ENCODE peak calls at places on chromosomes 4 and X, in five cellular contexts. A is HepG2, T is GM12878, M is K562, E is H1. G is an unnamed sample.

GRCh38 chr4:61918507-61919462 is 718.7 kb downstream of the ADGRL3 start:
- DNase-seq in A (no peak), T (no peak), M (no peak), E (no peak), G (no peak)

GRCh38 chrX:79413009-79413408 is 45.9 kb upstream of the ITM2A start:
- DNase-seq in A (peak; percentile 0), T (no peak), M (no peak), E (no peak), G (no peak)

GRCh38 chrX:112113460-112113859 is 30.9 kb upstream of the TRPC5 start:
- DNase-seq in A (no peak), T (no peak), M (no peak), E (no peak), G (no peak)

GRCh38 chrX:31658360-31658759 is 586.5 kb upstream of the FTHL17 start:
- DNase-seq in A (peak; percentile 1), T (no peak), M (no peak), E (no peak), G (peak; percentile 2)

GRCh38 chr4:186560647-186561046 is 5.3 kb upstream of the MTNR1A start:
- DNase-seq in A (no peak), T (no peak), M (no peak), E (no peak), G (no peak)

GRCh38 chr4:48403358-48403757 is 62.0 kb downstream of the SLAIN2 start:
- DNase-seq in A (no peak), T (no peak), M (no peak), E (no peak), G (no peak)

GRCh38 chr4:72031868-72032619 is at the start of gene NPFFR2:
- DNase-seq in A (no peak), T (no peak), M (no peak), E (peak; percentile 46), G (no peak)

GRCh38 chr4:123832173-123833026 is 435.8 kb downstream of the SPRY1 start:
- DNase-seq in A (no peak), T (no peak), M (no peak), E (no peak), G (no peak)

GRCh38 chr4:20420916-20421315 is 169.2 kb downstream of the SLIT2 start:
- DNase-seq in A (no peak), T (no peak), M (no peak), E (no peak), G (no peak)

GRCh38 chrX:101206471-101206870 is 13.1 kb upstream of the DRP2 start:
- DNase-seq in A (peak; percentile 16), T (no peak), M (peak; percentile 30), E (no peak), G (peak; percentile 15)

GRCh38 chr4:139454646-139455045 is 725 bp downstream of the RAB33B start:
- DNase-seq in A (no peak), T (no peak), M (no peak), E (no peak), G (no peak)

GRCh38 chr4:15575951-15576350 is 79.2 kb downstream of the FBXL5 start:
- DNase-seq in A (no peak), T (no peak), M (no peak), E (no peak), G (no peak)

GRCh38 chr4:5686338-5686737 is 22.0 kb downstream of the EVC2 start:
- DNase-seq in A (no peak), T (no peak), M (no peak), E (no peak), G (no peak)

GRCh38 chrX:100263650-100264049 is 146.4 kb downstream of the PCDH19 start:
- DNase-seq in A (no peak), T (no peak), M (no peak), E (no peak), G (no peak)

DNA sequence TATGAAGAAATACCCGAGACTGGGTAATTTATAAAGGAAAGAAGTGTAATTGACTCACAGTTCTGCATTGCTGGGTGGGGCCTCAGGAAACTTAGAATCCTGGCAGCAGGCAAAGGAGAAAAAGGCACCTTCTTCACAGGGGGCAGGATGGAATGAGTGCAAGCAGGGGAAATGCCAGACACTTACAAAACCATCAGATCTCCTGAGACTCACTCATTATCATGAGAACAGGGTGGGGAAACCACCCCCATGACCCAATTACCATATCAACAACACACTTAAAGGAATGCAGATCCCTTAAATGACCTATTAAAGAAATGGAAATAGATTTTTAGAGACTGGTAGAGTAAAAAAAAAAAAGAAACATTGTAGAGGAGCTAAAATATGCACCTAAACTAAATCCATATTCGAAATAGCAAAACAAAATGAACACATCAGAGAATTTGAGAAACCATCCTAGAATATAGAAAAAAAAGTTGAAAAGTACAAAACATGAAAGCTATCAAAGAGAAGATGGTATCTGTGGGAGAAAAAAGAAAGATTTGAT is 104.3 kb upstream of the UGT8 start:
- DNase-seq in A (no peak), T (no peak), M (no peak), E (no peak), G (no peak)
- TF ChIP-seq RFX5 in A (no peak), T (no peak), M (no peak), E (no peak), G (no peak)

DNA sequence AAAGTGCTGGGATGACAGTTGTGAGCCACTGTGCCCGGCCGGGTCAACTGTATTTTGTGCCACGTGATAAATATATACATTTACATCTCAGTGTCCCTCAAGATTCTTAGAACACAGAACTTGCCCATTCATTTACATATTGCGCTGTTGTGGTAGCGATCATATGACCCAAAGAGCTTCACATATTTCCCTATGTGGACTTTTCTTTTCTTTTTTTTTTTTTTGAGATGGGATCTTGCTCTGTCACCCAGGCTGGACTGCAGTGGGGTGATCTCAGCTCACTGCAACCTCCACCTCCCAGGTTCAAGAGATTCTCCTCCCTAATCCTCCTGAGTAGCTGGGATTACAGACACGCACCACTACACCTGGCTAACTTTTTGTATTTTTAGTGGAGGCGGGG is 180.7 kb downstream of the DHRSX start:
- DNase-seq in A (no peak), T (no peak), M (no peak), E (no peak), G (no peak)
- TF ChIP-seq POLR2A in A (no peak), T (no peak), M (no peak), E (no peak), G (no peak)

DNA sequence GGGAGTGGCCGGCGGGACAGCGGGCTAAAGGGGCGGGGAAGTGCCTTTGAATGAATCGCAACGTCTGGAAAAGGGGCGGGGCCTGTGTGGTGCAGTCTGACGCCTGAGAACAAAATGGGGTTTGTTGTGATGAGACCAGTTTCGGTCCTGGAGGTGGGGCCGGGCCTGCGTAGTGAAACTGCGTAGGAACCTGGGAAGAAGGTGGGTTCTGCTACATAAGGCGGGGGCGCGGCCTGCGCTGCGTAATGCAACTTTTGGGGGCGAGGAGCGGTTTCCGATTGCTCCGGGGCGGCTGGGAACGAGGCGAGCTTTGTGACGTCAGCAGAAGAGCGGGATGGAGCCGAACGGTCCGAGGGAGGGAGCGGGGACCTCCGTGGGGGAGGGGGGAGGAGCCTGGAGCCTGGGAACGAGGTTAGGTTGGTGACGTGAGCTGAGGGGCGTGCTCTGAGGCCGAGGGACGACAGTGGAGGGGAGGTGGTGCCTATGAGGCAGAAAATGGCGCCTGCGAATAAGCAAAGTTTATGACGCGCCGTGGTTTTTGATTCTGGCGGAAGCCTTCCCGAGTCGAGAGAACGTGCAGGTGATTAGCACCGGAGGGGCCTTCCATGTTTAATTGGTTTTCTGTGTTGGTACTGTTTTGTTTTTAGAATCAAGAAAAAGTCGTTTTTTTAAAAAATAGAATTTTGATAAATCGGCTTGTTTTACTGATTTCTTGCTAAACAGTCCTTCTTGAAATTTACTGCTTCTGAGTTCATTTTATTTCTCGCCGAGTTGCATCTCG is 714 bp downstream of the USP11 start:
- DNase-seq in A (peak; percentile 89), T (peak; percentile 87), M (peak; percentile 85), E (peak; percentile 82), G (peak; percentile 81)
- TF ChIP-seq EP300 in A (no peak), T (peak; percentile 47), M (no peak), E (no peak), G (no peak)

DNA sequence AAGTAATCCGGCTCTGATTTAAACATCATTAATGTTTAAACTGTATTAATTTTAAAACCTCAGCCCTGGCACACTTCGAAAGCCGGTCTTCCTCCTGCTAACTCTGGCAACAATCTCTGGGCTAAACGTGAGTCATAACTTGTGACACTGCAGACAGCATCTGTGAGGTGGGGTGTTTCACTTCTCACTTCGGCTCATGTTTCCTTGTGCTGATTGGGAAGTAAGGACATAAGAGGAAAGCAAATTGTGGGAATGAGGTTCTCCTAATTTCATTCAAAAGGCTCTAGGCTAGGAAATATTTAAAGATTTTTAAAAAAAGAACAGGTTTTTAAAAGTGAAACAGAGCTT is 139.9 kb upstream of the USP9X start:
- DNase-seq in A (no peak), T (peak; percentile 40), M (peak; percentile 18), E (no peak), G (peak; percentile 77)
- TF ChIP-seq RFX5 in A (no peak), T (no peak), M (no peak), E (no peak), G (no peak)

GRCh38 chrX:119783026-119783425 is 8.4 kb downstream of the RPL39 start:
- DNase-seq in A (no peak), T (no peak), M (no peak), E (no peak), G (no peak)

GRCh38 chrX:119784747-119785446 is 6.5 kb downstream of the RPL39 start:
- DNase-seq in A (no peak), T (no peak), M (peak; percentile 46), E (peak; percentile 51), G (peak; percentile 26)
- TF ChIP-seq POLR2A in A (peak; percentile 30), T (peak; percentile 51), M (peak; percentile 67), E (peak; percentile 53), G (no peak)

DNA sequence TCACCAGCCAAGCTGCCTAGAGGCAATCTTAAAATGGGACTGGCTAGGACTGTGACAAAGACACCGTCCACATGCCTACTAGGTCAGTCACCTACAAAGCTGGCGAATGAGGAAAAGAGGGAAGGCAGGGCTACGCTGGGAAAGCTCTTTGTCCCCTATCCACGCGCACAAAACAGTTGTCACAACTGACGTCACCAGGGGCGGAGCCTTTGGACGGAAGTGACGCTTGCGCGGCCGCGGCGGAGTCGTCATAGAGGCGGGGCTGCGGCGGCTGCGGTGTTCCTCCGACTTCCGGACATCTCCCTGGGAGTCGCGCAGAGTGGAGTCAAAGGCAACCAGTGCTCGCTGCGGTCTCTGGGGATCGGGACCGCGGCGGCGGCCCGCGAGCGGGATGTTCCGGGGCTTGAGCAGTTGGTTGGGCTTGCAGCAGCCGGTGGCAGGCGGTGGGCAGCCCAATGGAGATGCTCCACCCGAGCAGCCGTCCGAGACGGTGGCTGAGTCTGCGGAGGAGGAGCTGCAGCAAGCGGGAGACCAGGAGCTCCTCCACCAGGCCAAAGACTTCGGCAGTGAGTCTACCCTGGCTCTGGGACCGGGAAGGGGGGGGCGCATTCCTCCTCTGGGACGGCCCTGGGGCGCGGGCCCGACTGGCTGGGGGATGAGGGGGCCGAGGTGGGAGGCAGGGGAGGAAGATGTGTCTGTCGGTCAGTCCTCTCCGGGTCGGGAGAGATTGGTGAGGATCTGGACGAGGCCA is at the start of gene SYAP1:
- DNase-seq in A (peak; percentile 92), T (peak; percentile 78), M (peak; percentile 81), E (peak; percentile 95), G (peak; percentile 98)
- TF ChIP-seq EP300 in A (no peak), T (peak; percentile 86), M (no peak), E (no peak), G (no peak)

DNA sequence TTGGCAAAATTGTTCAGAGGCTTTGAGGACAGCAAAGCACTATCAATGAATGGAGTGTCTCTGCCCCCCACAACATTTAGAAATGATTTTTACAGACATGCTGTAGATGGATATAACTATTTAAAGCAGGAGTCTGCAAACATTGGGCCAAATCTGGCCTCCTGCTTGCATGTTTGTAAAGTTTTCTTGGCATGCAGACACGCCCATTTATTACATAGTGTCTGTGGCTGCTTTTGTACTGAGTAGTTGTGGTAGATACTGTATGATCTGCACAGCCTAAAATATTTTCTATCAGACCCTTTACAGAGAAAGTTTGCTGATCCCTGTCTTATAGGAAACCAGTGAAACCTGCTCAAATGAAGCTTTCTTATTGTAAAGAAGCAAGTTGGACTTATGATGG is 45.5 kb upstream of the PHEX start:
- DNase-seq in A (no peak), T (no peak), M (no peak), E (no peak), G (no peak)
- TF ChIP-seq RFX5 in A (no peak), T (no peak), M (no peak), E (no peak), G (no peak)

G was measured in A549.